ENCODE peak calls at places on chromosomes 3 and 15, in four cellular contexts. J is neuronal stem cell, D is mesendoderm, E is IMR-90. U is an unnamed sample.

GRCh38 chr15:66670698-66671580 is 31.1 kb upstream of the SMAD6 start:
- DNase-seq in D (peak), J (no peak), E (no peak), U (no peak)

GRCh38 chr3:45078910-45079522 is 52.9 kb downstream of the CLEC3B start:
- DNase-seq in E (peak), J (no peak), D (peak), U (peak)

GRCh38 chr3:142735462-142735861 is 11.6 kb downstream of the TRPC1 start:
- DNase-seq in E (no peak), J (no peak), D (peak), U (no peak)

GRCh38 chr3:140128217-140129137 is 193.5 kb downstream of the CLSTN2 start:
- DNase-seq in J (peak), D (peak), E (peak), U (no peak)

GRCh38 chr15:25244731-25245585 is 193.9 kb downstream of the UBE3A start:
- DNase-seq in E (no peak), D (no peak), J (no peak), U (no peak)

GRCh38 chr3:133965906-133966305 is 63.8 kb downstream of the SLCO2A1 start:
- DNase-seq in J (no peak), D (no peak), E (no peak), U (no peak)

GRCh38 chr3:34102290-34102689 is 303.9 kb downstream of the PDCD6IP start:
- DNase-seq in E (no peak), D (no peak), J (no peak), U (no peak)

GRCh38 chr3:23611737-23612295 is 193.9 kb upstream of the UBE2E1 start:
- DNase-seq in D (peak), J (no peak), E (peak), U (peak)

GRCh38 chr3:129602730-129603560 is 3.5 kb downstream of the PLXND1 start:
- DNase-seq in J (no peak), E (peak), D (peak), U (peak)

GRCh38 chr3:31532587-31533168 is at the start of gene STT3B:
- DNase-seq in D (no peak), E (peak), J (no peak), U (peak)

GRCh38 chr3:123244128-123244527 is 42.4 kb downstream of the SEC22A start:
- DNase-seq in D (no peak), J (no peak), E (no peak), U (no peak)

GRCh38 chr15:100901702-100902435 is 17.3 kb upstream of the LRRK1 start:
- DNase-seq in D (no peak), J (no peak), E (no peak), U (no peak)

GRCh38 chr3:171054921-171055320 is 28.4 kb upstream of the SLC2A2 start:
- DNase-seq in J (no peak), E (no peak), D (no peak), U (no peak)

GRCh38 chr3:33438284-33438668 is 1.9 kb downstream of the UBP1 start:
- DNase-seq in D (peak), J (no peak), E (peak), U (peak)

GRCh38 chr3:78871048-78871447 is 896.8 kb downstream of the ROBO1 start:
- DNase-seq in J (no peak), E (peak), D (no peak), U (no peak)

GRCh38 chr15:25717116-25717755 is 145.9 kb downstream of the ATP10A start:
- DNase-seq in J (no peak), D (no peak), E (peak), U (no peak)

GRCh38 chr15:89442671-89443307 is 53.6 kb downstream of the RHCG start:
- DNase-seq in E (peak), D (peak), J (peak), U (peak)

GRCh38 chr15:58734859-58735258 is 14.6 kb downstream of the ADAM10 start:
- DNase-seq in D (peak), J (no peak), E (no peak), U (no peak)

GRCh38 chr3:11389570-11390268 is 117.5 kb downstream of the ATG7 start:
- DNase-seq in E (peak), D (no peak), J (no peak), U (no peak)

GRCh38 chr3:154540950-154541604 is 111.1 kb upstream of the GPR149 start:
- DNase-seq in J (no peak), E (no peak), D (no peak), U (no peak)

GRCh38 chr3:141441381-141442365 is 45.2 kb upstream of the RASA2 start:
- DNase-seq in E (peak), D (peak), J (peak), U (peak)

GRCh38 chr15:39781967-39782292 is 711 bp downstream of the FSIP1 start:
- DNase-seq in E (no peak), D (no peak), J (no peak), U (no peak)

GRCh38 chr15:39782441-39783138 is at the start of gene FSIP1:
- DNase-seq in D (peak), J (peak), E (peak), U (peak)

GRCh38 chr15:39784638-39785037 is 2.0 kb upstream of the FSIP1 start:
- DNase-seq in E (no peak), J (no peak), D (no peak), U (no peak)

GRCh38 chr15:39784125-39784524 is 1.5 kb upstream of the FSIP1 start:
- DNase-seq in J (no peak), E (peak), D (peak), U (peak)

GRCh38 chr15:39783244-39783820 is 691 bp upstream of the FSIP1 start:
- DNase-seq in E (peak), D (peak), J (no peak), U (peak)
- H3K18ac ChIP-seq in E (peak), D (no peak), J (no peak), U (peak)

DNA sequence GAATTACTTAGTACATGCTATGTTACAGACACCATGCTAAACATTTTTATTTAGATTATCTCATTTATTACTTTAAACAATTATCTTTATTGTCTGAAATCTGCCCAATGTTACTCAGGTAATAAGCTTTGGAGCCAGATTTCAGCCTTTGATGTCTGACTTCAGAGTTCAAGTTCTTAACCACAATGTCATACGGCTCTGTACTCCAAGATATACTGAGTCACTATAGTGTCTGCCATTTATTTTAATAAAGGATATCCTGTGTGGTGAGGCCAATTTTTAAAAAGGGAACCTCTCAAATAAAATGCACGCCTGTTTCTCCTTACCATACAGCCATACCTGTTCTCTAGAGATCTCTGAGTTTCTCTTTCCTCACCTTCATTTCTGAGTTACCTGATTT is 193.1 kb downstream of the EPHA3 start:
- DNase-seq in D (no peak), E (no peak), J (no peak), U (no peak)
- H3K27ac ChIP-seq in D (no peak), E (no peak), J (no peak), U (no peak)

GRCh38 chr15:78243491-78243941 is 9.2 kb upstream of the ACSBG1 start:
- DNase-seq in D (peak), J (no peak), E (peak), U (no peak)
- H3K18ac ChIP-seq in D (no peak), J (no peak), E (no peak), U (no peak)

GRCh38 chr3:172074027-172074426 is 34.6 kb downstream of the FNDC3B start:
- DNase-seq in E (no peak), J (no peak), D (no peak), U (no peak)

GRCh38 chr3:172073262-172073915 is 34.0 kb downstream of the FNDC3B start:
- DNase-seq in J (no peak), E (no peak), D (no peak), U (no peak)

GRCh38 chr3:172072543-172072942 is 33.2 kb downstream of the FNDC3B start:
- DNase-seq in D (no peak), J (no peak), E (no peak), U (no peak)

GRCh38 chr3:172076212-172076611 is 36.8 kb downstream of the FNDC3B start:
- DNase-seq in E (no peak), J (no peak), D (no peak), U (no peak)

DNA sequence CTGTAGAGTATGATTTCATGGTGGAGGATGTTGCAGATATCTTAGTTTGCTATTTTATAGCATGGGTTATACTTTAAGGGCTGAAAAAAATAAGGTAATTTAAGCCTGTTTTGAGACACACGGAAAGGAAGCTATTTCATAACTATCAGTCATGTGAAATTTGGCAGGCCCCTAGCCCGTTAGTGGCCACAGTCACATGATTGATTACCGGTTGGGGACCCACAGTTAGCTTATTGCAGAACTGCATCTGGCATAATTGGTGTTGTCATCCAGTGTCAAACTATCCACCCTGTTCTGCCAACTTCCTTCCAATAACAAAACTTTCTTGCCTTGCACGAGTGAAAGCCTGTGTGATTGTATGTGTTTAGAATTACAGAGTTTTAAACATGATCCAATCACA is 35.2 kb downstream of the FNDC3B start:
- DNase-seq in J (no peak), E (no peak), D (no peak), U (no peak)
- H3K27ac ChIP-seq in J (no peak), E (no peak), D (no peak), U (no peak)

GRCh38 chr3:15299036-15299435 is 33.4 kb downstream of the SH3BP5 start:
- DNase-seq in D (no peak), J (no peak), E (no peak), U (no peak)
- H3K18ac ChIP-seq in D (no peak), J (no peak), E (no peak), U (no peak)

DNA sequence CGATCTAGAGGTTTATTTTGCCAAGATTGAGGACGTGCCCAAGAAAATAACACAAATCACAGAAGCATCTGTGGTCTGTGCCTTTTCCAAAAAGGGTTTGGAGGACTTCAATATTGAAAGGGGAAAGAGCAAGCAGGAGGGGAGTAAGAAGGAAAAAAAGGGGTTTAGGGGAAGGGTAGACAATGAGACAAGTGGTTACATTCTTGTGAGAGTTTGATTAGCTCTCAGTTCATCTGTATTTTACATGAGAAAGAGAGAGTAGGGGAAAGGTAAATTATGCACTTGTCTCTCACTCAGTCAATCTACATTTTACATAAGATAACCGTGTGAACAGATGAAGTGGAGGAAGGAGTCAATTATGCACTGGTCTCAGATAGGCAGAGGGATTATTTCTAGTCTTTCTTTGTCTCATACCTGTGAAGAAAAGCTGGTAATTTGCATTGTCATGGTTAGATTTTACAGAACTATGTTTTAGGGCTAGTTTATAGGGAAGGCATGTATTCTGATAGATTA is 931.3 kb downstream of the CADM2 start:
- DNase-seq in J (no peak), E (no peak), D (peak), U (no peak)
- H3K27ac ChIP-seq in J (no peak), E (no peak), D (no peak), U (no peak)

GRCh38 chr15:38941399-38941953 is 376.9 kb upstream of the RASGRP1 start:
- DNase-seq in E (peak), D (peak), J (no peak), U (no peak)

GRCh38 chr15:38945551-38946298 is 381.1 kb upstream of the RASGRP1 start:
- DNase-seq in J (no peak), E (no peak), D (peak), U (no peak)

GRCh38 chr15:38944551-38944950 is 379.9 kb upstream of the RASGRP1 start:
- DNase-seq in J (no peak), D (no peak), E (no peak), U (no peak)
- H3K18ac ChIP-seq in J (no peak), D (no peak), E (no peak), U (no peak)